ENCODE peak calls at places on chromosomes 3 and 15, in four cellular contexts. U is lung microvascular endothelial cell, Q is AG09309, A is RPMI8226. K is an unnamed sample.

GRCh38 chr15:85010472-85011209 is 29.0 kb downstream of the PDE8A start:
- DNase-seq in Q (no peak), A (no peak), U (peak; percentile 60), K (no peak)

GRCh38 chr3:52835766-52836470 is 1.1 kb upstream of the MUSTN1 start:
- DNase-seq in U (no peak), A (no peak), Q (no peak), K (no peak)

GRCh38 chr15:48940508-48940907 is 23.2 kb downstream of the SHC4 start:
- DNase-seq in U (no peak), A (no peak), Q (peak; percentile 94), K (no peak)

GRCh38 chr15:90865702-90866101 is 2.7 kb upstream of the FURIN start:
- DNase-seq in A (no peak), Q (no peak), U (no peak), K (no peak)

GRCh38 chr3:52847726-52848125 is 12.9 kb upstream of the MUSTN1 start:
- DNase-seq in U (no peak), Q (no peak), A (no peak), K (no peak)

GRCh38 chr15:31299588-31300207 is 26.9 kb upstream of the KLF13 start:
- DNase-seq in A (no peak), Q (no peak), U (no peak), K (no peak)

GRCh38 chr3:123332124-123332641 is 116.7 kb downstream of the ADCY5 start:
- DNase-seq in Q (no peak), U (no peak), A (no peak), K (no peak)

GRCh38 chr3:147318900-147319299 is 87.4 kb downstream of the ZIC4 start:
- DNase-seq in U (no peak), Q (no peak), A (no peak), K (no peak)

GRCh38 chr3:113266738-113267137 is 55.4 kb downstream of the BOC start:
- DNase-seq in U (no peak), Q (no peak), A (no peak), K (no peak)

GRCh38 chr15:31550211-31550848 is 223.7 kb downstream of the KLF13 start:
- DNase-seq in U (no peak), A (no peak), Q (no peak), K (no peak)

GRCh38 chr15:89912674-89913396 is at the start of gene ARPIN:
- DNase-seq in A (no peak), Q (no peak), U (peak; percentile 54), K (no peak)

GRCh38 chr3:90016492-90017065 is 909.2 kb downstream of the EPHA3 start:
- DNase-seq in U (no peak), A (no peak), Q (no peak), K (no peak)

GRCh38 chr15:69834756-69835155 is 263.0 kb downstream of the TLE3 start:
- DNase-seq in A (no peak), Q (no peak), U (no peak), K (no peak)

GRCh38 chr3:126508539-126508938 is 9.0 kb downstream of the UROC1 start:
- DNase-seq in Q (no peak), A (no peak), U (no peak), K (no peak)

GRCh38 chr15:79678032-79678701 is 218.6 kb downstream of the MTHFS start:
- DNase-seq in Q (no peak), A (no peak), U (no peak), K (no peak)

GRCh38 chr3:134330895-134331810 is 43.1 kb downstream of the AMOTL2 start:
- DNase-seq in Q (peak; percentile 70), A (no peak), U (no peak), K (no peak)

GRCh38 chr3:105511031-105511430 is 144.3 kb downstream of the ALCAM start:
- DNase-seq in A (no peak), U (no peak), Q (no peak), K (no peak)

GRCh38 chr15:40097968-40098476 is 10.7 kb downstream of the BMF start:
- DNase-seq in Q (no peak), A (peak; percentile 76), U (no peak), K (peak; percentile 76)

GRCh38 chr3:171383206-171384018 is 76.8 kb downstream of the TNIK start:
- DNase-seq in A (no peak), Q (peak; percentile 41), U (no peak), K (no peak)

GRCh38 chr3:78970656-78971055 is 797.1 kb downstream of the ROBO1 start:
- DNase-seq in A (no peak), U (no peak), Q (no peak), K (no peak)

GRCh38 chr3:134665243-134665642 is 14.4 kb upstream of the KY start:
- DNase-seq in U (no peak), Q (no peak), A (no peak), K (no peak)

GRCh38 chr15:36389107-36389506 is 190.3 kb upstream of the CDIN1 start:
- DNase-seq in Q (no peak), A (no peak), U (no peak), K (no peak)

GRCh38 chr3:190773948-190774347 is 88.5 kb downstream of the GMNC start:
- DNase-seq in U (no peak), Q (no peak), A (peak; percentile 6), K (no peak)

GRCh38 chr3:101381809-101382208 is 61.4 kb upstream of the IMPG2 start:
- DNase-seq in Q (peak; percentile 1), U (peak; percentile 71), A (peak; percentile 49), K (peak; percentile 49)

GRCh38 chr3:187713504-187713903 is 11.1 kb upstream of the RTP2 start:
- DNase-seq in U (peak; percentile 61), A (peak; percentile 20), Q (no peak), K (peak; percentile 47)

GRCh38 chr3:188266581-188267274 is 112.8 kb downstream of the LPP start:
- DNase-seq in Q (no peak), A (no peak), U (no peak), K (no peak)

K was measured in dermis microvascular lymphatic vessel endothelial cell.